ENCODE peak calls at places on chromosomes 3 and 15, in four cellular contexts. P is left lung, B is heart left ventricle, M is lung. A is an unnamed sample.

GRCh38 chr3:49867871-49868321 is 1.8 kb downstream of the CAMKV start:
- DNase-seq in P (no peak), B (no peak), M (no peak), A (no peak)

GRCh38 chr3:189772584-189772983 is 141.4 kb downstream of the TP63 start:
- DNase-seq in P (no peak), B (no peak), M (no peak), A (no peak)

GRCh38 chr3:20125912-20126311 is 60.1 kb downstream of the SGO1 start:
- DNase-seq in P (peak; percentile 35), B (no peak), M (no peak), A (no peak)

GRCh38 chr3:11549580-11550140 is 94.1 kb downstream of the VGLL4 start:
- DNase-seq in P (no peak), B (no peak), M (no peak), A (no peak)

GRCh38 chr15:31135523-31135922 is 34.0 kb upstream of the TRPM1 start:
- DNase-seq in P (no peak), B (no peak), M (no peak), A (no peak)

GRCh38 chr3:117695321-117695720 is 985.7 kb downstream of the TUSC7 start:
- DNase-seq in P (no peak), B (no peak), M (no peak), A (no peak)

GRCh38 chr3:36843065-36844051 is 79.0 kb upstream of the DCLK3 start:
- DNase-seq in P (no peak), B (no peak), M (no peak), A (no peak)

GRCh38 chr3:41986566-41986965 is 24.7 kb upstream of the ULK4 start:
- DNase-seq in P (no peak), B (no peak), M (no peak), A (no peak)

GRCh38 chr3:71011565-71012287 is 571.8 kb downstream of the FOXP1 start:
- DNase-seq in P (no peak), B (no peak), M (no peak), A (peak; percentile 24)

GRCh38 chr15:51155016-51155580 is 60.4 kb upstream of the TNFAIP8L3 start:
- DNase-seq in P (no peak), B (no peak), M (no peak), A (no peak)

GRCh38 chr3:196684548-196685407 is 27.3 kb downstream of the CEP19 start:
- DNase-seq in P (peak; percentile 47), B (peak; percentile 50), M (peak; percentile 51), A (peak; percentile 68)

GRCh38 chr3:95971573-95971972 is 842.8 kb upstream of the EPHA6 start:
- DNase-seq in P (no peak), B (no peak), M (no peak), A (no peak)

GRCh38 chr15:35560895-35561294 is 14.9 kb upstream of the DPH6 start:
- DNase-seq in P (no peak), B (no peak), M (no peak), A (no peak)

GRCh38 chr3:95923496-95924210 is 890.7 kb upstream of the EPHA6 start:
- DNase-seq in P (no peak), B (no peak), M (peak; percentile 52), A (peak; percentile 66)

GRCh38 chr3:48656061-48656840 is 6.4 kb downstream of the CELSR3 start:
- DNase-seq in P (peak; percentile 87), B (peak; percentile 88), M (peak; percentile 86), A (peak; percentile 83)

GRCh38 chr3:155956508-155957411 is 86.3 kb downstream of the GMPS start:
- DNase-seq in P (no peak), B (no peak), M (no peak), A (peak; percentile 70)

GRCh38 chr15:80234883-80235282 is 17.1 kb downstream of the CTXND1 start:
- DNase-seq in P (no peak), B (no peak), M (peak; percentile 30), A (peak; percentile 18)

GRCh38 chr15:62099171-62099601 is 32.4 kb downstream of the C2CD4A start:
- DNase-seq in P (no peak), B (no peak), M (no peak), A (peak; percentile 56)

GRCh38 chr3:39407773-39408492 is 1.4 kb downstream of the RPSA start:
- DNase-seq in P (no peak), B (no peak), M (no peak), A (no peak)

DNA sequence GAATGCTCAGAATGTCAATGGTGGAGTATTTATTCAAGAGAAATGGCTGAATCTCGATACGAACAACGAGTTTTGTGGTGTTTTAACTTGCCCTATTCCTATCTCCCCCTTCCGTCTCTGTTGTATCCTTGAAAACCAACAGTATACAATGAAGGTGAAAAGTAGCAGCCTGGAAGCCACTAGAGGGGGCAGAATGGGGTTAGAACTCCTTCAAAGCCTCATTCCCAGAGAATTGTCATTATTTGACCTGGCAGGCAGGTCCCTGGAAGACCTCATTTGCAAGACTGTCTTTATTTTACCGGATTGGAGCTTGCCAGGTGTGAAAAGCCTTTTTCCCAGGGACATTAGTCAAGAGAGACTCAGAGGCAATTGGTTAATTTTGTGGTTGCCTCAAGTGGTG is 139.4 kb downstream of the LRRC28 start:
- DNase-seq in P (no peak), B (no peak), M (no peak), A (no peak)
- TF ChIP-seq CTCF in P (no peak), B (no peak), M (no peak), A (no peak)

DNA sequence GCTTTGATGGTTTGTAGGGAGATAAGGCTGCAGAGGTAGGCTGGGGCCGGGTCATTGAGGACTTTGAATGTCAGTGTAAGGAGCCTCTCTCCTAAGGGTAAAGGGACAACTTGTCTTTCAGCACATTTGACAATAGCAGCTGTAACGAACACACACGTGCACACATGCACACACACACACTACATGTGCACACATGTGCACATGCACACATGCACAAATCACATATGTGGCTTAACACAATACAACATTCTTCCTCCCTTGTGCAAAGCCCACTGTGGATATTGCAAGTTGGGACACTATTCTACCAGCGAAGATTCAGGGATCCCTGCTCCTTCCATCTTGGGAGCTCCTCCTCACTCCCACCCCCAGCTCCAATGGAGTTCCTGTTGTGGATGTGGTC is 1.1 kb upstream of the CFAP100 start:
- DNase-seq in P (peak; percentile 5), B (no peak), M (no peak), A (no peak)
- H3K27me3 ChIP-seq in P (peaks cover 10% of the 10 kb centered on the region), B (no peaks in the 10 kb centered on the region), M (no peaks in the 10 kb centered on the region), A (no peaks in the 10 kb centered on the region)

GRCh38 chr15:58852347-58852746 is 81.1 kb downstream of the SLTM start:
- DNase-seq in P (no peak), B (no peak), M (no peak), A (no peak)
- TF ChIP-seq CTCF in P (no peak), B (no peak), M (no peak), A (no peak)

DNA sequence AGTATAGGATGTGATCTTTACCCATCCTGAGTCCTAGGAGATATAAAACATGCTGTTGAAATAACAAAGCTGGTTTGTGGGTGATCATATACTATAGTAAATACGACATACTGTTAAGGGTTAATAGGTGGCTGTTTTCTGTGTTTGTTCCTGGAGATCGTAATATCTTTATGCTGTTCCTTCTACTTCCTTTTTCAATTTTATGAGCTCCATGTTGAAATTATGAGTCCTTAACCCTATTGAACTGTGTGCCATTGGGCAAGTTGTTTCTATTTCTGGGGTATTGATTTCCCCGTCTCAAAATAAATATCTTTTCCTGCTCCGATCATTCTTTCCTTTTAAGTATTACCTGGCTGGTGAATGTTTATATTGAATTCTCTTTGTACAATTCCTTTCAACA is 115.1 kb downstream of the LPP start:
- DNase-seq in P (no peak), B (no peak), M (no peak), A (no peak)
- H3K27me3 ChIP-seq in P (no peaks in the 10 kb centered on the region), B (no peaks in the 10 kb centered on the region), M (no peaks in the 10 kb centered on the region), A (no peaks in the 10 kb centered on the region)

GRCh38 chr15:85312925-85313324 is 67.5 kb upstream of the AKAP13 start:
- DNase-seq in P (no peak), B (no peak), M (no peak), A (no peak)
- TF ChIP-seq CTCF in P (no peak), B (no peak), M (no peak), A (no peak)

DNA sequence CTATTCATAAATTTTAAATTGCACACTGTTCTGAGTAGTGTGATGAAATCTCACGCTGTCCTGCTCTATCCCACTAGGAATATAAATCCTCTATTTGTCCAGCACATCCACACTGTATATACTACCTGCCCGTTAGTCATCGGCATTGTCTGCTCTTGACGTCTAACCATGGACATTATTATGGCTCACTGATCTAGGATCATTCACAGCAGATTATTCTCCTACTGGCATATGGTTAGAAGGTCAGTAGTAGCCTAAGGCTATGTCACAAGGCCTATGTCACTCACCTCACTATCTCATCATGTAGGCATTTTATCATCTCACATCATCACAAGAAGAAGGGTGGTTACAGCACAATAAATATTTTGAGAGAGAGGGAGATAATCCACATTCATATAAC is 121.0 kb downstream of the GSK3B start:
- DNase-seq in P (no peak), B (no peak), M (no peak), A (no peak)
- H3K27me3 ChIP-seq in P (no peaks in the 10 kb centered on the region), B (no peaks in the 10 kb centered on the region), M (no peaks in the 10 kb centered on the region), A (no peaks in the 10 kb centered on the region)

GRCh38 chr3:169765281-169765624 is 393 bp upstream of the TERC start:
- DNase-seq in P (no peak), B (no peak), M (no peak), A (no peak)

GRCh38 chr3:169772530-169772950 is 656 bp upstream of the MYNN start:
- DNase-seq in P (peak; percentile 78), B (peak; percentile 77), M (peak; percentile 76), A (peak; percentile 88)

GRCh38 chr3:169771651-169772529 is 1.3 kb upstream of the MYNN start:
- DNase-seq in P (peak; percentile 37), B (peak; percentile 35), M (peak; percentile 39), A (peak; percentile 66)

GRCh38 chr3:169772951-169773816 is at the start of gene MYNN:
- DNase-seq in P (peak; percentile 93), B (peak; percentile 94), M (peak; percentile 91), A (peak; percentile 93)

GRCh38 chr3:169769287-169770181 is at the start of gene ACTRT3:
- DNase-seq in P (peak; percentile 66), B (peak; percentile 81), M (peak; percentile 65), A (peak; percentile 60)
- TF ChIP-seq CTCF in P (no peak), B (no peak), M (no peak), A (no peak)

GRCh38 chr3:184272269-184272668 is 3.6 kb upstream of the ECE2 start:
- DNase-seq in P (no peak), B (no peak), M (no peak), A (no peak)
- H3K27me3 ChIP-seq in P (peaks cover 24% of the 10 kb centered on the region), B (peaks cover 12% of the 10 kb centered on the region), M (no peaks in the 10 kb centered on the region), A (no peaks in the 10 kb centered on the region)

GRCh38 chr3:140296796-140297352 is 361.9 kb downstream of the CLSTN2 start:
- DNase-seq in P (no peak), B (no peak), M (no peak), A (no peak)
- TF ChIP-seq CTCF in P (no peak), B (no peak), M (no peak), A (no peak)